ENCODE peak calls at places on chromosome 22, in four cellular contexts. A is OCI-LY7, H is stomach, C is ovary. X is an unnamed sample.
A peak's percentile ranks its signal among the peaks of the same experiment; 100 is the strongest.

GRCh38 chr22:43983808-43984207 is 28.6 kb downstream of the SAMM50 start:
- DNase-seq in A (no peak), H (no peak), C (no peak), X (no peak)

GRCh38 chr22:26707581-26707980 is 50.2 kb downstream of the MIAT start:
- DNase-seq in A (no peak), H (no peak), C (no peak), X (no peak)

GRCh38 chr22:35359380-35360065 is 21.4 kb upstream of the HMOX1 start:
- DNase-seq in A (no peak), H (no peak), C (no peak), X (no peak)

GRCh38 chr22:17733484-17733883 is 40.8 kb downstream of the BID start:
- DNase-seq in A (no peak), H (no peak), C (no peak), X (no peak)

GRCh38 chr22:50576070-50576469 is 2.2 kb downstream of the CPT1B start:
- DNase-seq in A (no peak), H (no peak), C (no peak), X (no peak)

GRCh38 chr22:37326726-37327125 is 44.4 kb downstream of the CYTH4 start:
- DNase-seq in A (no peak), H (peak; percentile 90), C (no peak), X (no peak)

GRCh38 chr22:38413085-38414008 is 41.7 kb downstream of the KCNJ4 start:
- DNase-seq in A (no peak), H (peak; percentile 41), C (no peak), X (peak; percentile 26)

GRCh38 chr22:43409800-43410199 is 2.0 kb upstream of the MPPED1 start:
- DNase-seq in A (no peak), H (no peak), C (no peak), X (no peak)

GRCh38 chr22:43488031-43488892 is 76.4 kb downstream of the MPPED1 start:
- DNase-seq in A (no peak), H (no peak), C (no peak), X (no peak)

GRCh38 chr22:43526951-43527350 is 115.1 kb downstream of the MPPED1 start:
- DNase-seq in A (no peak), H (no peak), C (no peak), X (no peak)

GRCh38 chr22:23500508-23501208 is 79.4 kb downstream of the IGLL1 start:
- DNase-seq in A (no peak), H (no peak), C (peak; percentile 42), X (no peak)

GRCh38 chr22:30079952-30080533 is at the start of gene HORMAD2:
- DNase-seq in A (no peak), H (no peak), C (no peak), X (no peak)

GRCh38 chr22:17537155-17537554 is 26.1 kb upstream of the SLC25A18 start:
- DNase-seq in A (no peak), H (no peak), C (no peak), X (no peak)

GRCh38 chr22:38110008-38110862 is at the start of gene BAIAP2L2:
- DNase-seq in A (no peak), H (peak; percentile 60), C (no peak), X (no peak)

GRCh38 chr22:28075260-28075981 is 156.4 kb upstream of the PITPNB start:
- DNase-seq in A (no peak), H (peak; percentile 62), C (peak; percentile 35), X (no peak)

GRCh38 chr22:48644108-48644507 is 1183.6 kb downstream of the BRD1 start:
- DNase-seq in A (no peak), H (no peak), C (no peak), X (no peak)

GRCh38 chr22:35971418-35972119 is 57.1 kb downstream of the RBFOX2 start:
- DNase-seq in A (peak; percentile 23), H (no peak), C (peak; percentile 38), X (no peak)

GRCh38 chr22:26589367-26589844 is 526 bp downstream of the TPST2 start:
- DNase-seq in A (peak; percentile 28), H (peak; percentile 38), C (peak; percentile 16), X (no peak)

GRCh38 chr22:48950151-48950915 is 877.3 kb downstream of the BRD1 start:
- DNase-seq in A (no peak), H (peak; percentile 18), C (no peak), X (no peak)

DNA sequence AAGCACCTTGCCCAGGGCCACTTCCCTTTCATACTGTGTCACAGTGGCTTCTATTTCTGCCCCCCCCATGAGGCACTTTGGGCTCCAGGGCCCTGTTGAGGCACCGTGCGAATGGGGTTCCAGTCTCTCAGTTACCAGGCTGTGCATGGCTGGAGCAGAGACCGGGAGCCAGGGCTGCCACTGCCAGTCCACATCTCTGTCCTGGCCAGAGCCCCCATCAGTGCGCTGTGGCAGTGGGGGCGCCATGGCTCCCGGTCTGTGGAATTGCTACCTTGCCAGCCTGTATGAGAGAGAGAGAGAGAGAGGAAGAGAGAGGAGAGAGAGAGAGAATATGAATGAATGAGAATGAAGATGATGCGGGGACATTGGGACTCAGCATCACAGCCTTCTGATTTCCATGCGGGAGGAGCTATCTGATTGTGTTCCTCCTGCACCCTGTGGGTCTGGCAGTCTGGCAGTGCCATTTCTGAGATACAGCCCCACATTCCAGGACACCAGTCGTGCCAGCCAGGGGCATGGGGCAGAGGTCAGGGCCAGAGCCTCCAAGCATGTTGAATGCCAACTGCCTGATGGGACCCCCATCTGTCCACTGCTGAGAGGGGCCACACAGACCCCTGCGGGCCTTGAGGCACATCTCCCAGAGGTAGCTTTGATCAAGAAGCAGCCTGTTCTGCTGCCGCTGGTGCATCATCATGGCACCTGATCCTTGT is 279.8 kb downstream of the TBC1D22A start:
- DNase-seq in A (no peak), H (no peak), C (no peak), X (no peak)
- H3K27ac ChIP-seq in A (no peak overlapping the region), H (no peak overlapping the region), C (no peak overlapping the region), X (no peak overlapping the region)

GRCh38 chr22:19801340-19802000 is 40.9 kb downstream of the TBX1 start:
- DNase-seq in A (no peak), H (no peak), C (no peak), X (no peak)

GRCh38 chr22:19800306-19800705 is 39.7 kb downstream of the TBX1 start:
- DNase-seq in A (no peak), H (no peak), C (no peak), X (no peak)

GRCh38 chr22:19802001-19802880 is 41.7 kb downstream of the TBX1 start:
- DNase-seq in A (no peak), H (no peak), C (no peak), X (no peak)

GRCh38 chr22:19799322-19800190 is 39.0 kb downstream of the TBX1 start:
- DNase-seq in A (no peak), H (no peak), C (no peak), X (no peak)

GRCh38 chr22:19800761-19801244 is 40.2 kb downstream of the TBX1 start:
- DNase-seq in A (no peak), H (no peak), C (no peak), X (no peak)
- TF ChIP-seq CTCF in A (no peak), H (no peak), C (no peak), X (no peak)

DNA sequence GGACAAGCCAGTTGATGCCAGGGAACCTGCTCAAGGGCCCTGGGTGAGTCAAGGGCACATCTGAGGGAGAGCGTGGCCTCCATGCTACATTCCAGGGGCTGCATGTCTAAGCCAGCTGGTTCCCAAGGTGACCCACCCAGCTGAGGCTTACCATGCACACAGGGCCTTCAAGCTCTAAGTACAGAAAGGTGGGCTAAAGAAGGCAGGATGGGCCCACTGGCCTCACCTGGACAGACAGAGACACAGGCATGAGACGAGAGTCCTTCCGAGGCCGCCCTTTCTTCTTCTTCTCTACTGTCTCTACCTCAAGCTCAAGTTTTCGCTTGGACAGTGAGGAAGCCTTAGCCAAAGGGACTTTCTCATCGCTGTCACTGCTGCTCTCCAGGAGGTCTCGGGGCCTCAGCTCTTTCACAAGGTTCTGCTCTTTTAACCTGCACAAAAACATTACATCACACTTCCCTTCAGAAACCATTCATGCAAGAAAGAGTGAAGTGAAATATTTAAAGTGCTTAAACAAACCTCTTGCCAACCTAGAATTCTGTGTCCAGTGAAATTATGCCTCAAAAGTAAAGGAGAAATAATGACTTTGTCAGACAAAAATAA is 69.9 kb downstream of the HIRA start:
- DNase-seq in A (peak; percentile 83), H (no peak), C (no peak), X (no peak)
- H3K27ac ChIP-seq in A (peak overlapping the region; percentile 42), H (no peak overlapping the region), C (no peak overlapping the region), X (no peak overlapping the region)

DNA sequence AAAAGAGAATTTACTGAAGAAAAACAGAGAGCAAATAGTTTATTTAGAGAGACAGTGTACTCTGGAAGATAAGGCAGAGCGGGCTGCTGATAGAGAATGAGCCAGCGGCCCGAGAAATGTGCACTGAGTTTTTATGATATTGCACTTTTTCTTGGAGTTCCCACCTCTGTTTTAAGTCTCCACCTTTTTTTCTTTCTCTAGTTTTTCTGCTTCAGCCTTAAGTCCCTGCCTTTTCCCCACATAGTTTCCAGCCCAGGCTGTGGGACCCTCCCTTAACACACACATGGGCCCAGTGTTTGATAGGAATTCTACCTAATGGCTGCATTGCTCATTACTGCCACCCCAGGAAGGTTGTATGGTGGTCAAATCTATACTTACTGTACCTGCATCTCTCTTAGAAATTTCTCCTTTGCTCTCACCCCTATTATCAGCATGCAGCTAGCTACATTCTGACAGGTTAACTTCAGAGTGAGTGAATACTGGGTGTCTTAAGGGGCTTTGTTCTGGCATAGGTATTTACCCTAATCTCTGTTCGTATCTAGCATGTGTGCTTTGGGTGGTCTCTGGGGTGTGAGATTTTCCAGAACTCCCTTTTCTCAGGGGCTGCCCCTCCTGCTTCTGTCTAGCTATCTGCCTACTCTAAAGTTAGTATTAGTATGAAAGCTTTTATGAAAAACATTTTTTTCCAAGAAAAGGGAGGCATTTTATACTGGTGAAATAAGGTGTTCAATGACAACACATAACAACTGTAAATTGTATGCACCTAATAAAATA is 127.3 kb upstream of the TOP3B start:
- DNase-seq in A (peak; percentile 52), H (no peak), C (no peak), X (no peak)
- TF ChIP-seq CTCF in A (peak; percentile 88), H (no peak), C (no peak), X (no peak)

DNA sequence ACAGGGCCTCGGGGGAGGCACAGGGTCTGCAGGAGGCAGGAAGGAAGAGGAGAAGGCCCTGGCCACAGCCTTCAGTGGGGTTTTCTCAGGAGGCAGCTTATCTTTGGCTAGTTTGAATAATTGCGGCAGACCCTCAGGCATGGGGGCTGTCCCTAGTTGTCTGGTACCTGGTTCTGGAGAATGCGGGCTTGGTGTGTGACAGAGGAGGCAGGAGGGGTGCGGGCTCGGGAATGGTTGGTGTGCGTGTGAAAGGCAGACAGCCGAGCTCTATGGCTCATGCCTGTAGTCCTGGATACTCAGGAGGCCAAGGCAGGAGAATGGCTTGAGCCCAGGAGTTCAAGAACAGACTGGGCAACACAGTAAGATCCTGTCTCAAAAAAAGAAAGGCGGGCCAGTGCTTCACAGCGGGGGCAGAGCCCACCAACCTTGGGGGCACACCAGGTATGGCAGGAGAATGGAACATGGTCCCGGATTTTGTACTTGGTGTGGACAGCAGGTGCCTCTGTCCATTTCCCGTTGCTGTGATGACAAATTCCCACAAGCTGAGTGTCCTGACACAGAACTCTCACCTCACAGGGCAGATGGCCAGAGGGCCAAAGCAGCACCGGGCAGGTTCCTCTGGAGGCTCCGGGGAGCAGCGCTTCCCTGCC is 640.6 kb downstream of the TBC1D22A start:
- DNase-seq in A (no peak), H (no peak), C (no peak), X (no peak)
- H3K27ac ChIP-seq in A (no peak overlapping the region), H (no peak overlapping the region), C (no peak overlapping the region), X (no peak overlapping the region)

X was measured in dorsolateral prefrontal cortex.